ENCODE peak calls at places on chromosomes 5 and 9, in eight cellular contexts. One of them, this sample, is unnamed.

GRCh38 chr5:5372930-5373329 is 49.5 kb upstream of the ICE1 start:
- DNase-seq in AG10803: no peak
- DNase-seq in AG08396: no peak
- DNase-seq in EH: no peak
- DNase-seq in NCI-H460: no peak
- DNase-seq in ELR: no peak
- DNase-seq in cerebellar cortex: no peak
- DNase-seq in NCI-H69: no peak
- DNase-seq in this sample: no peak

GRCh38 chr5:73298251-73299016 is 125.4 kb downstream of the TMEM174 start:
- DNase-seq in cerebellar cortex: no peak
- DNase-seq in EH: peak; percentile 54
- DNase-seq in ELR: no peak
- DNase-seq in AG10803: no peak
- DNase-seq in NCI-H69: no peak
- DNase-seq in AG08396: peak; percentile 63
- DNase-seq in NCI-H460: no peak
- DNase-seq in this sample: no peak

GRCh38 chr9:14027114-14027812 is 286.7 kb downstream of the NFIB start:
- DNase-seq in NCI-H460: no peak
- DNase-seq in EH: no peak
- DNase-seq in NCI-H69: peak; percentile 74
- DNase-seq in AG08396: no peak
- DNase-seq in cerebellar cortex: no peak
- DNase-seq in AG10803: no peak
- DNase-seq in ELR: no peak
- DNase-seq in this sample: no peak

GRCh38 chr5:127766556-127767335 is 63.6 kb downstream of the CCDC192 start:
- DNase-seq in ELR: no peak
- DNase-seq in EH: peak; percentile 78
- DNase-seq in cerebellar cortex: no peak
- DNase-seq in AG10803: peak; percentile 1
- DNase-seq in NCI-H460: no peak
- DNase-seq in NCI-H69: no peak
- DNase-seq in AG08396: peak; percentile 13
- DNase-seq in this sample: no peak

GRCh38 chr5:59040007-59040803 is 457.3 kb downstream of the RAB3C start:
- DNase-seq in NCI-H460: peak; percentile 63
- DNase-seq in ELR: no peak
- DNase-seq in NCI-H69: peak; percentile 43
- DNase-seq in EH: no peak
- DNase-seq in AG10803: peak; percentile 81
- DNase-seq in cerebellar cortex: no peak
- DNase-seq in AG08396: no peak
- DNase-seq in this sample: no peak

GRCh38 chr5:56278267-56278826 is 45.2 kb upstream of the ANKRD55 start:
- DNase-seq in cerebellar cortex: no peak
- DNase-seq in AG08396: peak; percentile 53
- DNase-seq in EH: peak; percentile 100
- DNase-seq in ELR: peak; percentile 88
- DNase-seq in AG10803: peak; percentile 98
- DNase-seq in NCI-H460: no peak
- DNase-seq in NCI-H69: no peak
- DNase-seq in this sample: no peak

GRCh38 chr5:173310861-173311515 is 17.2 kb downstream of the STC2 start:
- DNase-seq in cerebellar cortex: no peak
- DNase-seq in NCI-H460: no peak
- DNase-seq in AG10803: peak; percentile 49
- DNase-seq in AG08396: peak; percentile 49
- DNase-seq in NCI-H69: peak; percentile 53
- DNase-seq in EH: peak; percentile 59
- DNase-seq in ELR: no peak
- DNase-seq in this sample: no peak

GRCh38 chr5:179196420-179197079 is 136.4 kb downstream of the ZNF354C start:
- DNase-seq in NCI-H69: no peak
- DNase-seq in EH: no peak
- DNase-seq in AG08396: no peak
- DNase-seq in cerebellar cortex: no peak
- DNase-seq in AG10803: peak; percentile 39
- DNase-seq in ELR: no peak
- DNase-seq in NCI-H460: no peak
- DNase-seq in this sample: no peak

GRCh38 chr5:172496671-172497371 is 42.5 kb upstream of the SH3PXD2B start:
- DNase-seq in NCI-H69: no peak
- DNase-seq in cerebellar cortex: peak; percentile 86
- DNase-seq in ELR: no peak
- DNase-seq in AG10803: peak; percentile 55
- DNase-seq in AG08396: peak; percentile 24
- DNase-seq in NCI-H460: no peak
- DNase-seq in EH: peak; percentile 89
- DNase-seq in this sample: no peak

GRCh38 chr5:59066367-59067163 is 483.7 kb downstream of the RAB3C start:
- DNase-seq in AG10803: peak; percentile 78
- DNase-seq in cerebellar cortex: no peak
- DNase-seq in ELR: peak; percentile 93
- DNase-seq in AG08396: no peak
- DNase-seq in NCI-H69: no peak
- DNase-seq in NCI-H460: no peak
- DNase-seq in EH: peak; percentile 75
- DNase-seq in this sample: no peak

GRCh38 chr5:138303365-138303764 is 28.2 kb downstream of the CDC25C start:
- DNase-seq in NCI-H460: no peak
- DNase-seq in cerebellar cortex: peak; percentile 49
- DNase-seq in AG08396: peak; percentile 26
- DNase-seq in AG10803: peak; percentile 31
- DNase-seq in EH: peak; percentile 35
- DNase-seq in ELR: peak; percentile 71
- DNase-seq in NCI-H69: no peak
- DNase-seq in this sample: no peak

GRCh38 chr5:135566422-135567416 is 12.1 kb downstream of the CXCL14 start:
- DNase-seq in AG08396: no peak
- DNase-seq in NCI-H460: no peak
- DNase-seq in EH: no peak
- DNase-seq in NCI-H69: no peak
- DNase-seq in ELR: no peak
- DNase-seq in AG10803: no peak
- DNase-seq in cerebellar cortex: no peak
- DNase-seq in this sample: no peak

GRCh38 chr5:115685966-115686691 is 60.3 kb upstream of the TMED7 start:
- DNase-seq in AG08396: no peak
- DNase-seq in NCI-H460: no peak
- DNase-seq in cerebellar cortex: no peak
- DNase-seq in AG10803: peak; percentile 61
- DNase-seq in ELR: peak; percentile 3
- DNase-seq in EH: peak; percentile 72
- DNase-seq in NCI-H69: peak; percentile 63
- DNase-seq in this sample: no peak

GRCh38 chr5:125011014-125011413 is 264.6 kb upstream of the ZNF608 start:
- DNase-seq in ELR: no peak
- DNase-seq in NCI-H460: no peak
- DNase-seq in AG08396: no peak
- DNase-seq in EH: no peak
- DNase-seq in cerebellar cortex: no peak
- DNase-seq in AG10803: no peak
- DNase-seq in NCI-H69: no peak
- DNase-seq in this sample: no peak

GRCh38 chr5:177557041-177557647 is 2.8 kb upstream of the FAM193B start:
- DNase-seq in NCI-H460: no peak
- DNase-seq in AG08396: no peak
- DNase-seq in AG10803: no peak
- DNase-seq in ELR: peak; percentile 44
- DNase-seq in NCI-H69: no peak
- DNase-seq in cerebellar cortex: no peak
- DNase-seq in EH: peak; percentile 71
- DNase-seq in this sample: no peak

GRCh38 chr5:119179857-119180641 is 109.2 kb downstream of the DMXL1 start:
- DNase-seq in AG08396: peak; percentile 6
- DNase-seq in NCI-H69: no peak
- DNase-seq in cerebellar cortex: no peak
- DNase-seq in ELR: peak; percentile 40
- DNase-seq in EH: peak; percentile 27
- DNase-seq in AG10803: no peak
- DNase-seq in NCI-H460: no peak
- DNase-seq in this sample: no peak

GRCh38 chr9:114370251-114370984 is 17.4 kb downstream of the AKNA start:
- DNase-seq in ELR: no peak
- DNase-seq in cerebellar cortex: no peak
- DNase-seq in AG10803: no peak
- DNase-seq in NCI-H460: no peak
- DNase-seq in EH: no peak
- DNase-seq in NCI-H69: peak; percentile 20
- DNase-seq in AG08396: no peak
- DNase-seq in this sample: no peak

GRCh38 chr9:109052416-109052815 is 39.1 kb upstream of the CTNNAL1 start:
- DNase-seq in NCI-H69: no peak
- DNase-seq in cerebellar cortex: no peak
- DNase-seq in AG10803: peak; percentile 82
- DNase-seq in EH: peak; percentile 87
- DNase-seq in AG08396: no peak
- DNase-seq in NCI-H460: no peak
- DNase-seq in ELR: no peak
- DNase-seq in this sample: no peak

GRCh38 chr5:163964650-163965049 is 459.2 kb downstream of the MAT2B start:
- DNase-seq in ELR: no peak
- DNase-seq in NCI-H460: no peak
- DNase-seq in EH: no peak
- DNase-seq in AG08396: no peak
- DNase-seq in NCI-H69: peak; percentile 21
- DNase-seq in cerebellar cortex: no peak
- DNase-seq in AG10803: no peak
- DNase-seq in this sample: no peak

GRCh38 chr5:61784337-61784736 is 452.3 kb downstream of the ZSWIM6 start:
- DNase-seq in NCI-H69: peak; percentile 10
- DNase-seq in EH: peak; percentile 4
- DNase-seq in AG10803: peak; percentile 23
- DNase-seq in ELR: peak; percentile 11
- DNase-seq in NCI-H460: no peak
- DNase-seq in AG08396: no peak
- DNase-seq in cerebellar cortex: peak; percentile 66
- DNase-seq in this sample: no peak

GRCh38 chr5:10162468-10162867 is 87.2 kb downstream of the ATPSCKMT start:
- DNase-seq in NCI-H460: no peak
- DNase-seq in NCI-H69: peak; percentile 25
- DNase-seq in AG10803: no peak
- DNase-seq in cerebellar cortex: no peak
- DNase-seq in ELR: no peak
- DNase-seq in EH: no peak
- DNase-seq in AG08396: no peak
- DNase-seq in this sample: no peak

GRCh38 chr9:91843093-91843492 is 106.9 kb downstream of the ROR2 start:
- DNase-seq in NCI-H69: no peak
- DNase-seq in EH: no peak
- DNase-seq in ELR: no peak
- DNase-seq in AG08396: no peak
- DNase-seq in AG10803: no peak
- DNase-seq in NCI-H460: no peak
- DNase-seq in cerebellar cortex: no peak
- DNase-seq in this sample: no peak

GRCh38 chr9:99222416-99223280 is 566 bp downstream of the SEC61B start:
- DNase-seq in EH: peak; percentile 23
- DNase-seq in cerebellar cortex: no peak
- DNase-seq in AG08396: no peak
- DNase-seq in AG10803: peak; percentile 21
- DNase-seq in NCI-H69: no peak
- DNase-seq in NCI-H460: no peak
- DNase-seq in ELR: peak; percentile 15
- DNase-seq in this sample: no peak

GRCh38 chr9:34651876-34652602 is at the start of gene IL11RA:
- DNase-seq in NCI-H460: peak; percentile 75
- DNase-seq in NCI-H69: peak; percentile 72
- DNase-seq in EH: peak; percentile 93
- DNase-seq in cerebellar cortex: peak; percentile 76
- DNase-seq in AG08396: peak; percentile 91
- DNase-seq in AG10803: peak; percentile 94
- DNase-seq in ELR: peak; percentile 92
- DNase-seq in this sample: no peak